ENCODE peak calls at places on chromosomes 5 and 9, in five cellular contexts. C is substantia nigra, O is Calu3, X is ELF-1, J is prostate gland. B is an unnamed sample.

GRCh38 chr5:140196406-140196805 is 21.4 kb downstream of the CYSTM1 start:
- DNase-seq in C (no peak), O (no peak), X (no peak), J (no peak), B (no peak)

GRCh38 chr9:127898433-127899199 is 787 bp downstream of the ST6GALNAC6 start:
- DNase-seq in C (no peak), O (no peak), X (no peak), J (no peak), B (no peak)

GRCh38 chr5:175773534-175774070 is 97.8 kb upstream of the CPLX2 start:
- DNase-seq in C (no peak), O (no peak), X (no peak), J (no peak), B (no peak)

GRCh38 chr5:89951876-89952275 is 457.7 kb downstream of the CETN3 start:
- DNase-seq in C (no peak), O (no peak), X (no peak), J (no peak), B (no peak)

GRCh38 chr5:154055225-154055624 is 16.5 kb downstream of the MFAP3 start:
- DNase-seq in C (no peak), O (no peak), X (no peak), J (no peak), B (no peak)

GRCh38 chr5:172748341-172748843 is 22.6 kb downstream of the DUSP1 start:
- DNase-seq in C (no peak), O (no peak), X (peak), J (no peak), B (no peak)

GRCh38 chr5:19855031-19855430 is 133.0 kb downstream of the CDH18 start:
- DNase-seq in C (no peak), O (no peak), X (no peak), J (no peak), B (no peak)

GRCh38 chr5:52924458-52924857 is 64.7 kb upstream of the ITGA2 start:
- DNase-seq in C (no peak), O (no peak), X (no peak), J (no peak), B (no peak)

GRCh38 chr5:149847611-149848010 is 97.0 kb downstream of the PDE6A start:
- DNase-seq in C (no peak), O (no peak), X (no peak), J (no peak), B (no peak)

GRCh38 chr5:56278267-56278826 is 45.2 kb upstream of the ANKRD55 start:
- DNase-seq in C (no peak), O (no peak), X (peak), J (peak), B (no peak)

GRCh38 chr9:113598451-113598850 is 134.9 kb downstream of the RGS3 start:
- DNase-seq in C (no peak), O (no peak), X (no peak), J (no peak), B (no peak)

GRCh38 chr5:10332301-10332700 is 21.2 kb upstream of the MARCHF6 start:
- DNase-seq in C (no peak), O (no peak), X (no peak), J (no peak), B (no peak)

GRCh38 chr5:13866792-13867191 is 77.7 kb downstream of the DNAH5 start:
- DNase-seq in C (no peak), O (peak), X (peak), J (no peak), B (peak)

GRCh38 chr5:164256351-164256750 is 750.9 kb downstream of the MAT2B start:
- DNase-seq in C (no peak), O (no peak), X (no peak), J (no peak), B (no peak)

GRCh38 chr5:67807116-67807888 is 408.3 kb upstream of the PIK3R1 start:
- DNase-seq in C (no peak), O (no peak), X (no peak), J (no peak), B (no peak)

GRCh38 chr9:79120533-79121315 is 451.0 kb upstream of the TLE4 start:
- DNase-seq in C (no peak), O (no peak), X (no peak), J (peak), B (no peak)

GRCh38 chr9:114738581-114739316 is 56.8 kb upstream of the TEX48 start:
- DNase-seq in C (peak), O (peak), X (peak), J (peak), B (peak)

GRCh38 chr9:129282308-129283211 is 104.5 kb upstream of the IER5L start:
- DNase-seq in C (no peak), O (no peak), X (peak), J (no peak), B (peak)

GRCh38 chr9:117081641-117082317 is 333.1 kb downstream of the ASTN2 start:
- DNase-seq in C (no peak), O (no peak), X (no peak), J (no peak), B (no peak)

GRCh38 chr5:171629221-171630005 is 156.2 kb upstream of the SMIM23 start:
- DNase-seq in C (no peak), O (no peak), X (no peak), J (no peak), B (peak)

GRCh38 chr5:103624035-103624461 is 61.5 kb upstream of the NUDT12 start:
- DNase-seq in C (no peak), O (no peak), X (no peak), J (no peak), B (no peak)

GRCh38 chr9:94860678-94861588 is 134.4 kb downstream of the AOPEP start:
- DNase-seq in C (no peak), O (no peak), X (no peak), J (no peak), B (no peak)

GRCh38 chr5:54455413-54456157 is at the start of gene HSPB3:
- DNase-seq in C (no peak), O (no peak), X (no peak), J (no peak), B (no peak)

B was measured in iPS-NIHi11.